ENCODE peak calls at places on chromosome 19, in six cellular contexts. One of them, this sample, is unnamed.

GRCh38 chr19:41377977-41378707 is 1.8 kb downstream of the TMEM91 start:
- DNase-seq in IMR-90: no peak
- DNase-seq in A549: no peak
- DNase-seq in K562: peak
- DNase-seq in HepG2: no peak
- DNase-seq in GM12878: no peak
- DNase-seq in this sample: no peak

GRCh38 chr19:50723735-50724521 is 764 bp downstream of the CLEC11A start:
- DNase-seq in IMR-90: no peak
- DNase-seq in A549: no peak
- DNase-seq in K562: no peak
- DNase-seq in HepG2: no peak
- DNase-seq in GM12878: no peak
- DNase-seq in this sample: no peak

GRCh38 chr19:13181747-13182388 is 31.7 kb downstream of the IER2 start:
- DNase-seq in IMR-90: peak
- DNase-seq in A549: no peak
- DNase-seq in K562: peak
- DNase-seq in HepG2: no peak
- DNase-seq in GM12878: no peak
- DNase-seq in this sample: peak

GRCh38 chr19:38670921-38671398 is 23.5 kb downstream of the ACTN4 start:
- DNase-seq in IMR-90: no peak
- DNase-seq in A549: no peak
- DNase-seq in K562: no peak
- DNase-seq in HepG2: peak
- DNase-seq in GM12878: no peak
- DNase-seq in this sample: no peak

GRCh38 chr19:6577410-6578125 is 13.4 kb downstream of the CD70 start:
- DNase-seq in IMR-90: no peak
- DNase-seq in A549: no peak
- DNase-seq in K562: peak
- DNase-seq in HepG2: no peak
- DNase-seq in GM12878: peak
- DNase-seq in this sample: no peak

GRCh38 chr19:46839752-46840151 is 10.9 kb downstream of the AP2S1 start:
- DNase-seq in IMR-90: no peak
- DNase-seq in A549: no peak
- DNase-seq in K562: peak
- DNase-seq in HepG2: no peak
- DNase-seq in GM12878: no peak
- DNase-seq in this sample: no peak

GRCh38 chr19:6357995-6358394 is 3.3 kb upstream of the CLPP start:
- DNase-seq in IMR-90: no peak
- DNase-seq in A549: no peak
- DNase-seq in K562: peak
- DNase-seq in HepG2: no peak
- DNase-seq in GM12878: no peak
- DNase-seq in this sample: no peak

GRCh38 chr19:7247160-7247559 is 47.1 kb downstream of the INSR start:
- DNase-seq in IMR-90: no peak
- DNase-seq in A549: no peak
- DNase-seq in K562: no peak
- DNase-seq in HepG2: no peak
- DNase-seq in GM12878: no peak
- DNase-seq in this sample: no peak

GRCh38 chr19:39738809-39739208 is 980 bp upstream of the CLC start:
- DNase-seq in IMR-90: no peak
- DNase-seq in A549: no peak
- DNase-seq in K562: no peak
- DNase-seq in HepG2: no peak
- DNase-seq in GM12878: no peak
- DNase-seq in this sample: no peak

GRCh38 chr19:38617283-38617763 is 430 bp downstream of the MAP4K1 start:
- DNase-seq in IMR-90: no peak
- DNase-seq in A549: no peak
- DNase-seq in K562: no peak
- DNase-seq in HepG2: no peak
- DNase-seq in GM12878: peak
- DNase-seq in this sample: no peak

GRCh38 chr19:39045506-39045905 is 13.2 kb upstream of the FBXO27 start:
- DNase-seq in IMR-90: no peak
- DNase-seq in A549: no peak
- DNase-seq in K562: no peak
- DNase-seq in HepG2: no peak
- DNase-seq in GM12878: no peak
- DNase-seq in this sample: no peak

GRCh38 chr19:52171321-52172169 is at the start of gene ZNF836:
- DNase-seq in IMR-90: peak
- DNase-seq in A549: peak
- DNase-seq in K562: peak
- DNase-seq in HepG2: peak
- DNase-seq in GM12878: peak
- DNase-seq in this sample: peak

GRCh38 chr19:10760268-10760944 is 42.5 kb downstream of the DNM2 start:
- DNase-seq in IMR-90: no peak
- DNase-seq in A549: no peak
- DNase-seq in K562: no peak
- DNase-seq in HepG2: no peak
- DNase-seq in GM12878: no peak
- DNase-seq in this sample: peak

GRCh38 chr19:46863818-46864629 is 3.2 kb downstream of the ARHGAP35 start:
- DNase-seq in IMR-90: peak
- DNase-seq in A549: no peak
- DNase-seq in K562: peak
- DNase-seq in HepG2: peak
- DNase-seq in GM12878: no peak
- DNase-seq in this sample: no peak

GRCh38 chr19:6439743-6440142 is 6.2 kb upstream of the SLC25A41 start:
- DNase-seq in IMR-90: no peak
- DNase-seq in A549: no peak
- DNase-seq in K562: no peak
- DNase-seq in HepG2: no peak
- DNase-seq in GM12878: no peak
- DNase-seq in this sample: no peak

GRCh38 chr19:47601180-47601904 is 7.6 kb upstream of the BICRA start:
- DNase-seq in IMR-90: no peak
- DNase-seq in A549: no peak
- DNase-seq in K562: no peak
- DNase-seq in HepG2: peak
- DNase-seq in GM12878: no peak
- DNase-seq in this sample: no peak

GRCh38 chr19:27654266-27654990 is 1558.5 kb downstream of the UQCRFS1 start:
- DNase-seq in IMR-90: no peak
- DNase-seq in A549: no peak
- DNase-seq in K562: no peak
- DNase-seq in HepG2: no peak
- DNase-seq in GM12878: no peak
- DNase-seq in this sample: no peak

GRCh38 chr19:31167695-31168094 is 181.5 kb downstream of the TSHZ3 start:
- DNase-seq in IMR-90: no peak
- DNase-seq in A549: no peak
- DNase-seq in K562: no peak
- DNase-seq in HepG2: no peak
- DNase-seq in GM12878: no peak
- DNase-seq in this sample: no peak

GRCh38 chr19:17441241-17442135 is 7.0 kb downstream of the TMEM221 start:
- DNase-seq in IMR-90: no peak
- DNase-seq in A549: no peak
- DNase-seq in K562: peak
- DNase-seq in HepG2: peak
- DNase-seq in GM12878: no peak
- DNase-seq in this sample: peak

GRCh38 chr19:51948979-51949378 is 21.7 kb downstream of the ZNF613 start:
- DNase-seq in IMR-90: peak
- DNase-seq in A549: no peak
- DNase-seq in K562: no peak
- DNase-seq in HepG2: no peak
- DNase-seq in GM12878: no peak
- DNase-seq in this sample: no peak

GRCh38 chr19:18418725-18419194 is 438 bp upstream of the SSBP4 start:
- DNase-seq in IMR-90: no peak
- DNase-seq in A549: no peak
- DNase-seq in K562: no peak
- DNase-seq in HepG2: no peak
- DNase-seq in GM12878: no peak
- DNase-seq in this sample: no peak

GRCh38 chr19:14114854-14115253 is 2.7 kb downstream of the PRKACA start:
- DNase-seq in IMR-90: no peak
- DNase-seq in A549: peak
- DNase-seq in K562: no peak
- DNase-seq in HepG2: no peak
- DNase-seq in GM12878: no peak
- DNase-seq in this sample: peak

GRCh38 chr19:2274937-2275535 is 6.9 kb downstream of the PEAK3 start:
- DNase-seq in IMR-90: peak
- DNase-seq in A549: peak
- DNase-seq in K562: peak
- DNase-seq in HepG2: peak
- DNase-seq in GM12878: no peak
- DNase-seq in this sample: peak
- TF ChIP-seq BHLHE40 in IMR-90: no peak
- TF ChIP-seq BHLHE40 in A549: no peak
- TF ChIP-seq BHLHE40 in K562: no peak
- TF ChIP-seq BHLHE40 in HepG2: no peak
- TF ChIP-seq BHLHE40 in GM12878: no peak
- TF ChIP-seq BHLHE40 in this sample: no peak

DNA sequence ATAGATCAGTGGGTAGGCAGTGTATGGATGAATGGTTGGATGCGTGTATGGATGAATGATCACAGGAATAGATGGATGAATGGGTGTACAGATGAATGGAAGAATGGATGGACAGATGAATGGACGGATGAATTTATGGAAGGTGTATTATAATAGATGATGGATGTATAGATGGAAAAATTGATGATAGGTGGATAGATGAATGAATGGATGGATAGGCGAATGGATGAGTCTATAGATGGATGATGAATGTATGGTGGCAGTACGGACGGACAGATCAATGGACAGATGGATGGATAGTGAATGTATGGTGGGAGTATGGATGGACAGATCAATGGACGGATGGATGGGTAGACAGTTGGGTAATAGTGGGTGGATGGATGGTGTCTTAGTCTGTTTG is 49.0 kb upstream of the ONECUT3 start:
- DNase-seq in IMR-90: no peak
- DNase-seq in A549: no peak
- DNase-seq in K562: no peak
- DNase-seq in HepG2: no peak
- DNase-seq in GM12878: no peak
- DNase-seq in this sample: no peak
- TF ChIP-seq BHLHE40 in IMR-90: no peak
- TF ChIP-seq BHLHE40 in A549: no peak
- TF ChIP-seq BHLHE40 in K562: no peak
- TF ChIP-seq BHLHE40 in HepG2: no peak
- TF ChIP-seq BHLHE40 in GM12878: no peak
- TF ChIP-seq BHLHE40 in this sample: no peak

GRCh38 chr19:35334064-35334753 is 5.2 kb downstream of the CD22 start:
- DNase-seq in IMR-90: no peak
- DNase-seq in A549: no peak
- DNase-seq in K562: no peak
- DNase-seq in HepG2: no peak
- DNase-seq in GM12878: no peak
- DNase-seq in this sample: no peak

GRCh38 chr19:35330475-35330874 is 1.5 kb downstream of the CD22 start:
- DNase-seq in IMR-90: no peak
- DNase-seq in A549: no peak
- DNase-seq in K562: no peak
- DNase-seq in HepG2: no peak
- DNase-seq in GM12878: peak
- DNase-seq in this sample: no peak

GRCh38 chr19:35331551-35332214 is 2.7 kb downstream of the CD22 start:
- DNase-seq in IMR-90: no peak
- DNase-seq in A549: no peak
- DNase-seq in K562: no peak
- DNase-seq in HepG2: no peak
- DNase-seq in GM12878: no peak
- DNase-seq in this sample: no peak

GRCh38 chr19:35329323-35329722 is 336 bp downstream of the CD22 start:
- DNase-seq in IMR-90: no peak
- DNase-seq in A549: no peak
- DNase-seq in K562: no peak
- DNase-seq in HepG2: no peak
- DNase-seq in GM12878: no peak
- DNase-seq in this sample: no peak

GRCh38 chr19:35332817-35333216 is 3.8 kb downstream of the CD22 start:
- DNase-seq in IMR-90: no peak
- DNase-seq in A549: no peak
- DNase-seq in K562: no peak
- DNase-seq in HepG2: no peak
- DNase-seq in GM12878: no peak
- DNase-seq in this sample: no peak
- TF ChIP-seq BHLHE40 in IMR-90: no peak
- TF ChIP-seq BHLHE40 in A549: no peak
- TF ChIP-seq BHLHE40 in K562: no peak
- TF ChIP-seq BHLHE40 in HepG2: no peak
- TF ChIP-seq BHLHE40 in GM12878: no peak
- TF ChIP-seq BHLHE40 in this sample: no peak

DNA sequence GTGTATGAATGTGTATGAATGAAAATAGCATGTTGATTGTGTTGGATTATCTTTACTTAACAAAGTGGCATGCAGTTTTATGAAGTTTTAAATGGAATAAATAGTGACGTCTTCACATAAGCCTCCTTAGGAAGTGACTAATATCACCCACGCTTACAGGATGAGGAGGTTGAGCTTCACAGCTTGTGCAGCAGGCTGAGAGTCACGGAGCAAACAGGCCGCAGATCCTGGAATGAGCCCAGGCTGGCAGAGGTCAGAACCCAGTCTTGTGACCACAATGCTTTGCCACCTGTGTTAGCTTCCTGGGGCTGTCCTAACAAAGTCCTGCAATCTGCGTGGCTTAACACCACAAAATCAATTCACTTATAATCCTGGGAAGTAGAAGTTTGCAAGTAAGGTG is 20.8 kb downstream of the LAIR2 start:
- DNase-seq in IMR-90: peak
- DNase-seq in A549: no peak
- DNase-seq in K562: no peak
- DNase-seq in HepG2: no peak
- DNase-seq in GM12878: peak
- DNase-seq in this sample: no peak
- TF ChIP-seq BHLHE40 in IMR-90: no peak
- TF ChIP-seq BHLHE40 in A549: no peak
- TF ChIP-seq BHLHE40 in K562: no peak
- TF ChIP-seq BHLHE40 in HepG2: no peak
- TF ChIP-seq BHLHE40 in GM12878: no peak
- TF ChIP-seq BHLHE40 in this sample: no peak

GRCh38 chr19:2952953-2953481 is 8.2 kb upstream of the ZNF77 start:
- DNase-seq in IMR-90: no peak
- DNase-seq in A549: no peak
- DNase-seq in K562: no peak
- DNase-seq in HepG2: peak
- DNase-seq in GM12878: no peak
- DNase-seq in this sample: no peak
- TF ChIP-seq BHLHE40 in IMR-90: no peak
- TF ChIP-seq BHLHE40 in A549: no peak
- TF ChIP-seq BHLHE40 in K562: no peak
- TF ChIP-seq BHLHE40 in HepG2: no peak
- TF ChIP-seq BHLHE40 in GM12878: no peak
- TF ChIP-seq BHLHE40 in this sample: no peak

GRCh38 chr19:16366433-16367268 is 42.0 kb downstream of the KLF2 start:
- DNase-seq in IMR-90: no peak
- DNase-seq in A549: no peak
- DNase-seq in K562: no peak
- DNase-seq in HepG2: no peak
- DNase-seq in GM12878: peak
- DNase-seq in this sample: no peak
- TF ChIP-seq BHLHE40 in IMR-90: no peak
- TF ChIP-seq BHLHE40 in A549: no peak
- TF ChIP-seq BHLHE40 in K562: no peak
- TF ChIP-seq BHLHE40 in HepG2: no peak
- TF ChIP-seq BHLHE40 in GM12878: peak
- TF ChIP-seq BHLHE40 in this sample: no peak

This sample was measured in HEK293T.